ENCODE peak calls at places on chromosomes 1 and 21, in five cellular contexts. A, E, R, J and T are unnamed samples.

GRCh38 chr1:160494620-160495019 is 28.4 kb downstream of the SLAMF6 start:
- DNase-seq in A (no peak), J (no peak), E (no peak), R (no peak), T (no peak)

GRCh38 chr1:16012590-16013219 is 5.1 kb downstream of the HSPB7 start:
- DNase-seq in R (no peak), A (peak), J (no peak), E (no peak), T (no peak)

GRCh38 chr1:176110203-176110602 is 96.9 kb downstream of the COP1 start:
- DNase-seq in J (no peak), E (no peak), A (no peak), R (no peak), T (no peak)

GRCh38 chr1:212062832-212063438 is 27.4 kb downstream of the DTL start:
- DNase-seq in E (peak), R (no peak), A (no peak), J (peak), T (no peak)

GRCh38 chr21:27393726-27394125 is 426.8 kb upstream of the ADAMTS5 start:
- DNase-seq in A (no peak), E (no peak), J (no peak), R (no peak), T (no peak)

GRCh38 chr1:151443846-151444790 is 15.2 kb downstream of the POGZ start:
- DNase-seq in R (peak), J (peak), A (peak), E (peak), T (peak)

GRCh38 chr1:53449026-53449425 is 10.2 kb upstream of the DMRTB1 start:
- DNase-seq in A (no peak), J (no peak), E (peak), R (no peak), T (no peak)

GRCh38 chr1:95326023-95326422 is 92.0 kb downstream of the RWDD3 start:
- DNase-seq in R (no peak), E (no peak), A (no peak), J (no peak), T (no peak)

GRCh38 chr1:15802234-15802965 is 5.0 kb downstream of the UQCRHL start:
- DNase-seq in J (no peak), E (no peak), A (no peak), R (no peak), T (no peak)